ENCODE peak calls at places on chromosome 21, in ten cellular contexts. G is ELR; T is HFFc6; K is effector CD4-positive, alpha-beta T cell; L is ovary; S is NCI-H510A; I is astrocyte; E is NAMALWA; U is Daoy; R is HEK293T. X is an unnamed sample.

GRCh38 chr21:41396452-41397107 is 29.5 kb upstream of the MX1 start:
- DNase-seq in U (no peak), T (no peak), S (no peak), R (no peak), I (no peak), E (no peak), K (no peak), L (no peak), G (no peak), X (no peak)

GRCh38 chr21:38041493-38041892 is 125.2 kb upstream of the KCNJ6 start:
- DNase-seq in E (no peak), K (no peak), G (no peak), I (no peak), S (no peak), L (no peak), R (no peak), U (no peak), T (no peak), X (no peak)

GRCh38 chr21:38567577-38568360 is 69.5 kb upstream of the ERG start:
- DNase-seq in R (no peak), T (peak), G (peak), I (peak), L (no peak), S (no peak), U (peak), E (no peak), K (no peak), X (peak)

GRCh38 chr21:42520628-42521253 is 7.1 kb downstream of the SLC37A1 start:
- DNase-seq in K (no peak), I (no peak), R (no peak), L (no peak), T (no peak), G (no peak), S (no peak), U (peak), E (no peak), X (peak)

GRCh38 chr21:43819511-43820405 is 30.4 kb downstream of the RRP1 start:
- DNase-seq in U (no peak), S (no peak), G (no peak), L (no peak), E (no peak), T (no peak), K (no peak), I (no peak), R (no peak), X (no peak)

GRCh38 chr21:19832551-19832950 is 1165.7 kb upstream of the NCAM2 start:
- DNase-seq in L (no peak), U (no peak), K (no peak), E (no peak), R (no peak), I (no peak), S (no peak), G (no peak), T (no peak), X (no peak)

GRCh38 chr21:32562426-32562825 is 22.9 kb downstream of the TCP10L start:
- DNase-seq in T (peak), S (no peak), U (peak), E (no peak), I (peak), L (peak), K (no peak), R (no peak), G (peak), X (no peak)

GRCh38 chr21:40952551-40953330 is 105.8 kb upstream of the DSCAM start:
- DNase-seq in E (no peak), K (no peak), R (no peak), L (no peak), I (no peak), S (no peak), G (no peak), T (no peak), U (no peak), X (no peak)

GRCh38 chr21:38211321-38211720 is 45.5 kb upstream of the KCNJ15 start:
- DNase-seq in T (no peak), R (no peak), S (no peak), G (no peak), U (no peak), L (no peak), K (no peak), I (no peak), E (no peak), X (no peak)

GRCh38 chr21:34345892-34346291 is 17.9 kb upstream of the KCNE2 start:
- DNase-seq in I (no peak), K (no peak), T (peak), S (no peak), E (no peak), U (no peak), G (no peak), R (no peak), L (no peak), X (no peak)

GRCh38 chr21:35319684-35320083 is 270.6 kb upstream of the RUNX1 start:
- DNase-seq in K (no peak), G (peak), L (no peak), T (no peak), U (peak), I (no peak), R (no peak), E (no peak), S (no peak), X (no peak)

GRCh38 chr21:15893902-15894301 is 164.1 kb downstream of the USP25 start:
- DNase-seq in S (no peak), I (no peak), U (no peak), T (no peak), L (no peak), R (no peak), G (no peak), K (no peak), E (no peak), X (no peak)

GRCh38 chr21:36699026-36699545 is at the start of gene SIM2:
- DNase-seq in U (peak), R (peak), K (no peak), I (no peak), S (peak), E (no peak), L (no peak), G (peak), T (no peak), X (no peak)

GRCh38 chr21:46165099-46165498 is 9.7 kb upstream of the FTCD start:
- DNase-seq in T (no peak), K (no peak), R (no peak), G (no peak), L (no peak), U (no peak), E (no peak), I (no peak), S (no peak), X (no peak)

GRCh38 chr21:43913928-43914327 is 48.9 kb downstream of the AGPAT3 start:
- DNase-seq in U (no peak), R (peak), K (no peak), S (no peak), E (no peak), T (peak), I (peak), L (no peak), G (no peak), X (no peak)

GRCh38 chr21:34306246-34306645 is 57.6 kb upstream of the KCNE2 start:
- DNase-seq in L (no peak), K (no peak), I (no peak), E (no peak), U (no peak), S (no peak), G (no peak), R (no peak), T (no peak), X (no peak)

GRCh38 chr21:43304206-43304605 is 122.7 kb downstream of the SIK1 start:
- DNase-seq in G (no peak), L (peak), E (no peak), S (no peak), R (no peak), I (no peak), U (no peak), T (no peak), K (no peak), X (no peak)

GRCh38 chr21:14757533-14758327 is 211.6 kb upstream of the SAMSN1 start:
- DNase-seq in I (no peak), T (no peak), U (no peak), L (no peak), E (no peak), S (no peak), R (no peak), K (no peak), G (no peak), X (no peak)

GRCh38 chr21:14438204-14438603 is 55.3 kb upstream of the HSPA13 start:
- DNase-seq in E (no peak), L (no peak), T (no peak), K (no peak), I (no peak), S (no peak), U (no peak), G (no peak), R (no peak), X (no peak)

GRCh38 chr21:26365849-26366248 is 195.3 kb upstream of the APP start:
- DNase-seq in K (no peak), R (no peak), T (no peak), L (no peak), U (no peak), E (no peak), I (no peak), S (no peak), G (peak), X (no peak)

GRCh38 chr21:44024895-44025353 is 12.8 kb downstream of the TRAPPC10 start:
- DNase-seq in T (no peak), I (peak), E (no peak), L (peak), U (peak), K (no peak), G (peak), R (peak), S (no peak), X (no peak)

GRCh38 chr21:40717008-40717407 is 129.9 kb downstream of the DSCAM start:
- DNase-seq in S (no peak), R (no peak), T (no peak), U (no peak), K (no peak), L (no peak), G (no peak), I (no peak), E (no peak), X (no peak)